ENCODE peak calls at places on chromosomes 3 and 15, in eight cellular contexts. One of them, this sample, is unnamed.
A peak's percentile ranks its signal among the peaks of the same experiment; 100 is the strongest.

GRCh38 chr3:69411331-69411730 is 25.4 kb upstream of the FRMD4B start:
- DNase-seq in mesothelial cell of epicardium: no peak
- DNase-seq in AG04450: no peak
- DNase-seq in GM12865: no peak
- DNase-seq in IMR-90: peak; percentile 14
- DNase-seq in HFFc6: peak; percentile 52
- DNase-seq in fibroblast of mammary gland: peak; percentile 68
- DNase-seq in natural killer cell: no peak
- DNase-seq in this sample: no peak

GRCh38 chr3:47012342-47013230 is 33.1 kb downstream of the NBEAL2 start:
- DNase-seq in mesothelial cell of epicardium: no peak
- DNase-seq in AG04450: no peak
- DNase-seq in GM12865: no peak
- DNase-seq in IMR-90: no peak
- DNase-seq in HFFc6: no peak
- DNase-seq in fibroblast of mammary gland: no peak
- DNase-seq in natural killer cell: no peak
- DNase-seq in this sample: peak; percentile 43

GRCh38 chr15:41936649-41937567 is 35.4 kb downstream of the EHD4 start:
- DNase-seq in mesothelial cell of epicardium: no peak
- DNase-seq in AG04450: no peak
- DNase-seq in GM12865: peak; percentile 20
- DNase-seq in IMR-90: peak; percentile 55
- DNase-seq in HFFc6: no peak
- DNase-seq in fibroblast of mammary gland: no peak
- DNase-seq in natural killer cell: peak; percentile 64
- DNase-seq in this sample: peak; percentile 78

GRCh38 chr3:8485943-8486342 is 15.7 kb upstream of the LMCD1 start:
- DNase-seq in mesothelial cell of epicardium: no peak
- DNase-seq in AG04450: no peak
- DNase-seq in GM12865: no peak
- DNase-seq in IMR-90: no peak
- DNase-seq in HFFc6: no peak
- DNase-seq in fibroblast of mammary gland: no peak
- DNase-seq in natural killer cell: no peak
- DNase-seq in this sample: no peak

GRCh38 chr3:45084820-45085816 is 59.0 kb downstream of the CLEC3B start:
- DNase-seq in mesothelial cell of epicardium: no peak
- DNase-seq in AG04450: peak; percentile 85
- DNase-seq in GM12865: no peak
- DNase-seq in IMR-90: peak; percentile 97
- DNase-seq in HFFc6: peak; percentile 92
- DNase-seq in fibroblast of mammary gland: peak; percentile 97
- DNase-seq in natural killer cell: no peak
- DNase-seq in this sample: no peak

GRCh38 chr3:133893683-133894333 is 1.9 kb downstream of the RAB6B start:
- DNase-seq in mesothelial cell of epicardium: no peak
- DNase-seq in AG04450: no peak
- DNase-seq in GM12865: no peak
- DNase-seq in IMR-90: no peak
- DNase-seq in HFFc6: no peak
- DNase-seq in fibroblast of mammary gland: no peak
- DNase-seq in natural killer cell: no peak
- DNase-seq in this sample: no peak

GRCh38 chr3:171349392-171349791 is 110.8 kb downstream of the TNIK start:
- DNase-seq in mesothelial cell of epicardium: no peak
- DNase-seq in AG04450: no peak
- DNase-seq in GM12865: no peak
- DNase-seq in IMR-90: peak; percentile 18
- DNase-seq in HFFc6: peak; percentile 55
- DNase-seq in fibroblast of mammary gland: no peak
- DNase-seq in natural killer cell: no peak
- DNase-seq in this sample: no peak

GRCh38 chr15:52020253-52021085 is 1.4 kb downstream of the MAPK6 start:
- DNase-seq in mesothelial cell of epicardium: no peak
- DNase-seq in AG04450: no peak
- DNase-seq in GM12865: peak; percentile 41
- DNase-seq in IMR-90: peak; percentile 34
- DNase-seq in HFFc6: no peak
- DNase-seq in fibroblast of mammary gland: peak; percentile 45
- DNase-seq in natural killer cell: no peak
- DNase-seq in this sample: no peak

GRCh38 chr15:78866824-78867223 is 5.9 kb upstream of the MORF4L1 start:
- DNase-seq in mesothelial cell of epicardium: no peak
- DNase-seq in AG04450: no peak
- DNase-seq in GM12865: no peak
- DNase-seq in IMR-90: no peak
- DNase-seq in HFFc6: no peak
- DNase-seq in fibroblast of mammary gland: no peak
- DNase-seq in natural killer cell: no peak
- DNase-seq in this sample: no peak

GRCh38 chr3:46214751-46215352 is 6.7 kb upstream of the CCR1 start:
- DNase-seq in mesothelial cell of epicardium: no peak
- DNase-seq in AG04450: no peak
- DNase-seq in GM12865: peak; percentile 56
- DNase-seq in IMR-90: no peak
- DNase-seq in HFFc6: no peak
- DNase-seq in fibroblast of mammary gland: no peak
- DNase-seq in natural killer cell: no peak
- DNase-seq in this sample: no peak

GRCh38 chr3:144054766-144055165 is 83.1 kb downstream of the DIPK2A start:
- DNase-seq in mesothelial cell of epicardium: no peak
- DNase-seq in AG04450: no peak
- DNase-seq in GM12865: no peak
- DNase-seq in IMR-90: no peak
- DNase-seq in HFFc6: no peak
- DNase-seq in fibroblast of mammary gland: no peak
- DNase-seq in natural killer cell: no peak
- DNase-seq in this sample: no peak

GRCh38 chr15:81351651-81352050 is 22.4 kb downstream of the TMC3 start:
- DNase-seq in mesothelial cell of epicardium: no peak
- DNase-seq in AG04450: no peak
- DNase-seq in GM12865: no peak
- DNase-seq in IMR-90: no peak
- DNase-seq in HFFc6: no peak
- DNase-seq in fibroblast of mammary gland: no peak
- DNase-seq in natural killer cell: no peak
- DNase-seq in this sample: no peak

GRCh38 chr15:28101201-28101600 is 2.1 kb upstream of the OCA2 start:
- DNase-seq in mesothelial cell of epicardium: no peak
- DNase-seq in AG04450: no peak
- DNase-seq in GM12865: no peak
- DNase-seq in IMR-90: no peak
- DNase-seq in HFFc6: no peak
- DNase-seq in fibroblast of mammary gland: no peak
- DNase-seq in natural killer cell: no peak
- DNase-seq in this sample: peak; percentile 42

GRCh38 chr3:103295974-103296570 is 861.3 kb downstream of the ZPLD1 start:
- DNase-seq in mesothelial cell of epicardium: no peak
- DNase-seq in AG04450: no peak
- DNase-seq in GM12865: peak; percentile 25
- DNase-seq in IMR-90: peak; percentile 33
- DNase-seq in HFFc6: no peak
- DNase-seq in fibroblast of mammary gland: peak; percentile 0
- DNase-seq in natural killer cell: no peak
- DNase-seq in this sample: no peak

GRCh38 chr15:83044156-83044555 is 22.9 kb downstream of the BTBD1 start:
- DNase-seq in mesothelial cell of epicardium: no peak
- DNase-seq in AG04450: no peak
- DNase-seq in GM12865: no peak
- DNase-seq in IMR-90: no peak
- DNase-seq in HFFc6: no peak
- DNase-seq in fibroblast of mammary gland: no peak
- DNase-seq in natural killer cell: no peak
- DNase-seq in this sample: no peak

GRCh38 chr3:30286007-30286669 is 320.3 kb upstream of the TGFBR2 start:
- DNase-seq in mesothelial cell of epicardium: no peak
- DNase-seq in AG04450: peak; percentile 61
- DNase-seq in GM12865: no peak
- DNase-seq in IMR-90: peak; percentile 88
- DNase-seq in HFFc6: peak; percentile 76
- DNase-seq in fibroblast of mammary gland: peak; percentile 98
- DNase-seq in natural killer cell: no peak
- DNase-seq in this sample: no peak

GRCh38 chr15:65641723-65642475 is 20.2 kb downstream of the SLC24A1 start:
- DNase-seq in mesothelial cell of epicardium: no peak
- DNase-seq in AG04450: no peak
- DNase-seq in GM12865: no peak
- DNase-seq in IMR-90: no peak
- DNase-seq in HFFc6: no peak
- DNase-seq in fibroblast of mammary gland: no peak
- DNase-seq in natural killer cell: no peak
- DNase-seq in this sample: no peak

GRCh38 chr3:152477422-152477821 is 208.7 kb downstream of the MBNL1 start:
- DNase-seq in mesothelial cell of epicardium: no peak
- DNase-seq in AG04450: no peak
- DNase-seq in GM12865: no peak
- DNase-seq in IMR-90: peak; percentile 13
- DNase-seq in HFFc6: no peak
- DNase-seq in fibroblast of mammary gland: no peak
- DNase-seq in natural killer cell: no peak
- DNase-seq in this sample: no peak

DNA sequence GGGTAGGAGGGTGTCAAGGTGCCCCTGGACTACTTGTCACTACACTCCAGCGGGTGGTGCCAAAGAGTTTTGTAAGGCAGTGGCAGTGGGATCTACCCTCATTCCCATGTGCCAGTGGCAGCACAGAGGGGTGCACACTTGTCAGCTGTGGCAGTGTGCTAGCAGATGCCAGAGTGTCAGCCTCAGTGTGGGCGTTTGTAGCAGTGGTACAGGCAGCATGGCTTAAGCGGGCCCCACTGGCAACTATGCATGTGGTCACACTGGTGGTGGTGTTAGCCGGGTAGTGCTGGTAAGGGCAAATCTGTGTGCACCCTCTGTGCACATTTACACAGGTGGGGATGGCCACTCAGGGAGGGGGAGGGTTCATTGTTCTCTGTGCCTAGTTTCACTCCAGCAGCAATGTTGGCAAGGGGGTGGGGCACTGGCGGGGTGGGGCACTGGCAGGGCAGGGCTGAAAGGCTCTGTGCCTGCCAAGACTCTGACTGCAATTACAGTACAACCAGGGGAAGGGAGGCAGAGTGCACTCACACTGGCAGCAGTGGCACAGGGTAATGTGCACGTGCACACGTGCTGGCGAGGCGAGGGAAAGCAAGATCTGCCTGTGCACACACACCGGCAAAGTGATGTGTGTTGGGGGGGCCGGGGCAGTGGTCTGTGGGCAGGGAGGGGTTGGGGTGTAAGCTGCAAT is 31.8 kb downstream of the MYO9A start:
- DNase-seq in mesothelial cell of epicardium: no peak
- DNase-seq in AG04450: no peak
- DNase-seq in GM12865: no peak
- DNase-seq in IMR-90: no peak
- DNase-seq in HFFc6: no peak
- DNase-seq in fibroblast of mammary gland: no peak
- DNase-seq in natural killer cell: no peak
- DNase-seq in this sample: no peak
- TF ChIP-seq CTCF in mesothelial cell of epicardium: no peak
- TF ChIP-seq CTCF in AG04450: no peak
- TF ChIP-seq CTCF in GM12865: no peak
- TF ChIP-seq CTCF in IMR-90: no peak
- TF ChIP-seq CTCF in HFFc6: no peak
- TF ChIP-seq CTCF in fibroblast of mammary gland: no peak
- TF ChIP-seq CTCF in natural killer cell: no peak
- TF ChIP-seq CTCF in this sample: no peak

DNA sequence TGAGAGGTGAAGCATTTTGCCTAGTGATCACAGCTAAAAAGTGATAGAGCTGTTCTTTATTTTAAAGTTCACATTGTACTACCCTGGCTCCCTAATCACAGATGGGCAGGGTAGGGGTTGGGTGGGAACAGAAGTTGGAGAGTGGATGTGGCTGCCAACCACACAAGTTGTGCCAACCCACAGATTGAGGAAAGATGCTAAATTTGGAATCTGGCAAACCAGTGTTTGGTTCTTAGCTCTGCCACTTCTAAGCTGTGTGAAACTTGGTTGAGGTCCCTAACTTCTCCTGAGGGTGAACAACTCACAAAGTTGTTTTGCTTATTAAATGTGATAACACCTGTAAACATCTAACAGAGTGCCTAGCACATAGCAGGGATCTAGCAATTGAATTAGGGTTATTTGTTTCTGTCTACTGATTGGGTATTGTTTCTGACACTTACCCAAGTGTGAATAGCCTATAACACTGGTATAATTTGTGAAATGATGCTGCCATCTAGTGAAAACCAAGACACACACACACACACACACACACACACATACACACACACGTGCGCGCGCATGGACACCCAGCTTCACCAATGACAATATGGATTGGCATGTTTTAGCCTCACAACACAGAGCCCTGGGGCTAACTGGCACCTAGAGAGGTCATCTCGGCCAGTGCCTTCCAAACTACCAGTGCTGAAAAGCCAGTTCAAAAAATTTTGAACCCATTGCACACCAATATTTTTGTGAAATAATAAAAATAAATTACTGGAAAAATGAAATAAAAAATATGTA is 25.3 kb downstream of the ADGRG7 start:
- DNase-seq in mesothelial cell of epicardium: no peak
- DNase-seq in AG04450: no peak
- DNase-seq in GM12865: peak; percentile 62
- DNase-seq in IMR-90: peak; percentile 6
- DNase-seq in HFFc6: peak; percentile 43
- DNase-seq in fibroblast of mammary gland: peak; percentile 42
- DNase-seq in natural killer cell: peak; percentile 31
- DNase-seq in this sample: no peak
- TF ChIP-seq CTCF in mesothelial cell of epicardium: no peak
- TF ChIP-seq CTCF in AG04450: no peak
- TF ChIP-seq CTCF in GM12865: no peak
- TF ChIP-seq CTCF in IMR-90: peak; percentile 4
- TF ChIP-seq CTCF in HFFc6: no peak
- TF ChIP-seq CTCF in fibroblast of mammary gland: no peak
- TF ChIP-seq CTCF in natural killer cell: no peak
- TF ChIP-seq CTCF in this sample: no peak

DNA sequence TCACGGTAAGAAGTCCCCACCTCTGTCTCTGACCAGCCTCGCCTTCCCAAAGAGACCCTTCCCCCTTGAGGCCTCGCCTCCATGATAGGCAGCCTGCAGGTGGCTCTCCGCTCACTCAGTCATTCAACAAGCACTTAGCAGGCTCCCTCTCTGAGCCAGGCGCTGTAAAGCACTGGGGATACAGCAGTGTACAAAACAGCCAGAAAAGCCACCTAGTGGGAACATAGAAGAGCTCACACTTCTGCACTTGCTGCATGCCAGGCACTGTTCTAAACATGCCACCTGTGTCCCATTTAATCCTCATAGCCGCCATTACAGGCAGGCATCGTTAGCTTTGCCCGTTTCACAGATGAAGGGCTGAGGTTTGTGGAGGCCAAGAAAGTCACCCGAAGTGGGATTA is 56.0 kb downstream of the SEMA3G start:
- DNase-seq in mesothelial cell of epicardium: no peak
- DNase-seq in AG04450: no peak
- DNase-seq in GM12865: no peak
- DNase-seq in IMR-90: no peak
- DNase-seq in HFFc6: no peak
- DNase-seq in fibroblast of mammary gland: no peak
- DNase-seq in natural killer cell: no peak
- DNase-seq in this sample: no peak
- TF ChIP-seq CTCF in mesothelial cell of epicardium: no peak
- TF ChIP-seq CTCF in AG04450: no peak
- TF ChIP-seq CTCF in GM12865: no peak
- TF ChIP-seq CTCF in IMR-90: no peak
- TF ChIP-seq CTCF in HFFc6: no peak
- TF ChIP-seq CTCF in fibroblast of mammary gland: no peak
- TF ChIP-seq CTCF in natural killer cell: no peak
- TF ChIP-seq CTCF in this sample: no peak

GRCh38 chr3:138009476-138010272 is at the start of gene CLDN18:
- DNase-seq in mesothelial cell of epicardium: no peak
- DNase-seq in AG04450: no peak
- DNase-seq in GM12865: no peak
- DNase-seq in IMR-90: no peak
- DNase-seq in HFFc6: no peak
- DNase-seq in fibroblast of mammary gland: no peak
- DNase-seq in natural killer cell: no peak
- DNase-seq in this sample: no peak
- TF ChIP-seq CTCF in mesothelial cell of epicardium: no peak
- TF ChIP-seq CTCF in AG04450: no peak
- TF ChIP-seq CTCF in GM12865: no peak
- TF ChIP-seq CTCF in IMR-90: no peak
- TF ChIP-seq CTCF in HFFc6: no peak
- TF ChIP-seq CTCF in fibroblast of mammary gland: no peak
- TF ChIP-seq CTCF in natural killer cell: no peak
- TF ChIP-seq CTCF in this sample: no peak